ENCODE peak calls at places on chromosome 14, in seven cellular contexts. D is spleen, K is body of pancreas, L is fibroblast of lung, T is HAP-1, X is transverse colon, Q is pancreas. S is an unnamed sample.

GRCh38 chr14:90423166-90423565 is 26.3 kb downstream of the CALM1 start:
- DNase-seq in D (no peak), K (no peak), L (no peak), T (no peak), X (no peak), Q (no peak), S (no peak)

GRCh38 chr14:92680781-92681650 is 67.4 kb downstream of the LGMN start:
- DNase-seq in D (peak), K (peak), L (peak), T (peak), X (peak), Q (peak), S (peak)

GRCh38 chr14:104316121-104316722 is 177.8 kb downstream of the KIF26A start:
- DNase-seq in D (peak), K (no peak), L (no peak), T (no peak), X (peak), Q (peak), S (no peak)

GRCh38 chr14:23589606-23590005 is 11.0 kb upstream of the JPH4 start:
- DNase-seq in D (no peak), K (no peak), L (no peak), T (no peak), X (no peak), Q (no peak), S (no peak)

GRCh38 chr14:98819132-98819866 is 452.7 kb downstream of the BCL11B start:
- DNase-seq in D (no peak), K (peak), L (no peak), T (no peak), X (no peak), Q (no peak), S (peak)

GRCh38 chr14:104355101-104355691 is 216.8 kb downstream of the KIF26A start:
- DNase-seq in D (peak), K (no peak), L (no peak), T (no peak), X (no peak), Q (peak), S (no peak)

GRCh38 chr14:96246535-96246839 is 9.5 kb upstream of the BDKRB1 start:
- DNase-seq in D (no peak), K (peak), L (peak), T (no peak), X (no peak), Q (no peak), S (peak)

GRCh38 chr14:99543985-99544384 is 60.0 kb downstream of the CCDC85C start:
- DNase-seq in D (no peak), K (no peak), L (no peak), T (no peak), X (no peak), Q (no peak), S (no peak)

GRCh38 chr14:69358233-69358963 is 39.7 kb downstream of the ERH start:
- DNase-seq in D (no peak), K (no peak), L (peak), T (no peak), X (no peak), Q (no peak), S (no peak)

GRCh38 chr14:71966528-71966927 is 34.3 kb downstream of the RGS6 start:
- DNase-seq in D (no peak), K (no peak), L (no peak), T (no peak), X (no peak), Q (no peak), S (no peak)

GRCh38 chr14:23572841-23573240 is 5.2 kb upstream of the AP1G2 start:
- DNase-seq in D (peak), K (peak), L (no peak), T (no peak), X (no peak), Q (no peak), S (no peak)

GRCh38 chr14:24418492-24418873 is 11.0 kb downstream of the CBLN3 start:
- DNase-seq in D (no peak), K (peak), L (peak), T (no peak), X (peak), Q (peak), S (peak)

GRCh38 chr14:95362180-95362494 is 42.4 kb upstream of the CLMN start:
- DNase-seq in D (no peak), K (no peak), L (no peak), T (no peak), X (no peak), Q (no peak), S (no peak)

GRCh38 chr14:99236386-99237133 is 35.4 kb downstream of the BCL11B start:
- DNase-seq in D (no peak), K (no peak), L (no peak), T (no peak), X (no peak), Q (no peak), S (no peak)

GRCh38 chr14:50225067-50225973 is 6.1 kb downstream of the SOS2 start:
- DNase-seq in D (no peak), K (peak), L (peak), T (no peak), X (no peak), Q (no peak), S (peak)

GRCh38 chr14:49659526-49660455 is 24.7 kb upstream of the DNAAF2 start:
- DNase-seq in D (no peak), K (no peak), L (no peak), T (no peak), X (no peak), Q (no peak), S (peak)

GRCh38 chr14:75648066-75648838 is 12.4 kb downstream of the ERG28 start:
- DNase-seq in D (no peak), K (peak), L (peak), T (no peak), X (no peak), Q (peak), S (peak)

GRCh38 chr14:85332401-85332800 is 197.5 kb upstream of the FLRT2 start:
- DNase-seq in D (no peak), K (no peak), L (no peak), T (no peak), X (no peak), Q (no peak), S (peak)

GRCh38 chr14:68663385-68664076 is 129.3 kb downstream of the ZFP36L1 start:
- DNase-seq in D (no peak), K (peak), L (peak), T (no peak), X (no peak), Q (no peak), S (peak)

GRCh38 chr14:74551903-74552371 is 58.4 kb downstream of the ISCA2 start:
- DNase-seq in D (no peak), K (peak), L (no peak), T (no peak), X (no peak), Q (no peak), S (no peak)

GRCh38 chr14:92506230-92506629 is 7.4 kb upstream of the RIN3 start:
- DNase-seq in D (peak), K (no peak), L (no peak), T (no peak), X (no peak), Q (no peak), S (no peak)

GRCh38 chr14:61321385-61322010 is at the start of gene PRKCH:
- DNase-seq in D (peak), K (peak), L (peak), T (peak), X (peak), Q (peak), S (peak)

GRCh38 chr14:56812364-56813103 is 2.3 kb upstream of the OTX2 start:
- DNase-seq in D (no peak), K (no peak), L (no peak), T (no peak), X (no peak), Q (no peak), S (no peak)

GRCh38 chr14:99043756-99044155 is 228.2 kb downstream of the BCL11B start:
- DNase-seq in D (no peak), K (no peak), L (no peak), T (no peak), X (no peak), Q (no peak), S (no peak)

GRCh38 chr14:32205984-32206383 is 2.9 kb upstream of the RNU6-8 start:
- DNase-seq in D (no peak), K (no peak), L (no peak), T (no peak), X (peak), Q (no peak), S (peak)

GRCh38 chr14:57051633-57052032 is 217.1 kb downstream of the EXOC5 start:
- DNase-seq in D (no peak), K (no peak), L (no peak), T (no peak), X (no peak), Q (no peak), S (no peak)

GRCh38 chr14:99612065-99612736 is 8.2 kb upstream of the CCDC85C start:
- DNase-seq in D (no peak), K (no peak), L (no peak), T (no peak), X (peak), Q (no peak), S (peak)

GRCh38 chr14:61525293-61526011 is 169.9 kb upstream of the HIF1A start:
- DNase-seq in D (peak), K (peak), L (peak), T (no peak), X (peak), Q (no peak), S (peak)

GRCh38 chr14:51432302-51432948 is 192.4 kb downstream of the TMX1 start:
- DNase-seq in D (no peak), K (no peak), L (no peak), T (no peak), X (no peak), Q (no peak), S (no peak)

GRCh38 chr14:24705840-24706239 is 71.8 kb upstream of the GZMB start:
- DNase-seq in D (no peak), K (no peak), L (no peak), T (no peak), X (no peak), Q (no peak), S (no peak)

GRCh38 chr14:62592877-62593276 is 452.4 kb downstream of the KCNH5 start:
- DNase-seq in D (no peak), K (no peak), L (peak), T (no peak), X (no peak), Q (no peak), S (peak)

GRCh38 chr14:97077253-97077653 is 280.1 kb downstream of the VRK1 start:
- DNase-seq in D (no peak), K (peak), L (peak), T (no peak), X (peak), Q (no peak), S (peak)

GRCh38 chr14:82182646-82183045 is 649.0 kb upstream of the SEL1L start:
- DNase-seq in D (no peak), K (no peak), L (no peak), T (no peak), X (no peak), Q (no peak), S (no peak)

GRCh38 chr14:34872822-34873590 is 2.2 kb downstream of the BAZ1A start:
- DNase-seq in D (no peak), K (peak), L (peak), T (no peak), X (peak), Q (no peak), S (peak)

GRCh38 chr14:22448905-22449611 is 140.0 kb downstream of the DAD1 start:
- DNase-seq in D (no peak), K (peak), L (no peak), T (no peak), X (no peak), Q (no peak), S (no peak)
- H3K4me3 ChIP-seq in D (no peak), K (no peak), L (no peak), T (no peak), X (no peak), Q (no peak), S (no peak)

GRCh38 chr14:47490766-47491165 is 184.6 kb downstream of the MDGA2 start:
- DNase-seq in D (no peak), K (no peak), L (no peak), T (no peak), X (no peak), Q (no peak), S (no peak)
- H3K4me3 ChIP-seq in D (no peak), K (no peak), L (no peak), T (no peak), X (no peak), Q (no peak), S (no peak)

GRCh38 chr14:30337456-30337855 is 221.5 kb upstream of the G2E3 start:
- DNase-seq in D (no peak), K (no peak), L (no peak), T (no peak), X (no peak), Q (no peak), S (peak)
- H3K4me3 ChIP-seq in D (no peak), K (no peak), L (no peak), T (no peak), X (no peak), Q (no peak), S (no peak)

DNA sequence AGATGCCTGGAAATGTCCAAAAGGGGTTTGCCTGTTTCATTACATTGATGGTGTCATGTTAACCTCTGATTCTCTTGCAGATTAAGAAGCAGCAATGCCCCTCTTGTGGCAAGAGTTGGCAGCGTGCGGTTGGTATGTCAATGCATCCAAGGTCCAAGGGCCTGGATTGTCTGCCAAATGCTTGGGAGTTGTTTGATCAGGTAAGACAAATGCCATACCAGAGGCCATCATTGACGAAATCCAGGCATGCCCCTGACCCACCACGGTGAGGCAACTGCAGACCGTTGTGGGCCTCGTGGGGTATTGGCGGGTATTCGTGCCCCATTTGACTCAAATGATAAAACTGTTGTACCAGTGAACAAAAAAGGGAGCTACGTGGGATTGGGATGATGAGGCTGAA is 11.4 kb upstream of the RNASE12 start:
- DNase-seq in D (no peak), K (no peak), L (no peak), T (no peak), X (no peak), Q (no peak), S (no peak)
- H3K4me3 ChIP-seq in D (no peak), K (no peak), L (no peak), T (no peak), X (no peak), Q (no peak), S (no peak)

GRCh38 chr14:103126873-103127304 is 3.6 kb downstream of the TNFAIP2 start:
- DNase-seq in D (peak), K (peak), L (peak), T (no peak), X (peak), Q (peak), S (peak)
- H3K4me3 ChIP-seq in D (no peak), K (no peak), L (no peak), T (no peak), X (no peak), Q (peak), S (peak)